ENCODE peak calls at places on chromosomes 7 and 10, in nine cellular contexts. E, Q, W, K, C, I, G, F and T are unnamed samples.

GRCh38 chr10:87842776-87843497 is 20.4 kb downstream of the KLLN start:
- DNase-seq in E (no peak), Q (peak; percentile 68), W (no peak), K (no peak), C (no peak), I (no peak), G (no peak), F (no peak), T (no peak)

GRCh38 chr7:108459922-108460551 is 3.8 kb upstream of the NRCAM start:
- DNase-seq in E (no peak), Q (peak; percentile 47), W (peak; percentile 60), K (no peak), C (no peak), I (no peak), G (no peak), F (no peak), T (no peak)

GRCh38 chr7:100745184-100745583 is 11.8 kb downstream of the ZAN start:
- DNase-seq in E (peak; percentile 45), Q (peak; percentile 9), W (peak; percentile 61), K (no peak), C (no peak), I (peak; percentile 73), G (peak; percentile 61), F (peak; percentile 75), T (peak; percentile 57)

GRCh38 chr10:8183241-8183704 is 128.8 kb downstream of the GATA3 start:
- DNase-seq in E (no peak), Q (no peak), W (no peak), K (no peak), C (no peak), I (no peak), G (no peak), F (no peak), T (no peak)

GRCh38 chr7:2006231-2006771 is 226.4 kb downstream of the MAD1L1 start:
- DNase-seq in E (no peak), Q (no peak), W (no peak), K (no peak), C (peak; percentile 22), I (peak; percentile 46), G (peak; percentile 8), F (peak; percentile 32), T (peak; percentile 55)

GRCh38 chr7:77855371-77856083 is 57.0 kb downstream of the PHTF2 start:
- DNase-seq in E (no peak), Q (no peak), W (peak; percentile 74), K (no peak), C (peak; percentile 46), I (peak; percentile 73), G (no peak), F (no peak), T (no peak)

GRCh38 chr10:33377658-33378025 is 43.2 kb upstream of the NRP1 start:
- DNase-seq in E (no peak), Q (peak; percentile 25), W (no peak), K (no peak), C (no peak), I (no peak), G (no peak), F (no peak), T (no peak)

GRCh38 chr10:86518781-86519180 is 2.8 kb downstream of the WAPL start:
- DNase-seq in E (no peak), Q (no peak), W (no peak), K (no peak), C (no peak), I (no peak), G (no peak), F (no peak), T (no peak)

GRCh38 chr10:6062101-6062771 is at the start of gene IL2RA:
- DNase-seq in E (no peak), Q (no peak), W (no peak), K (peak; percentile 78), C (no peak), I (no peak), G (no peak), F (peak; percentile 60), T (no peak)

GRCh38 chr7:101912711-101913110 is 95.3 kb downstream of the CUX1 start:
- DNase-seq in E (peak; percentile 56), Q (no peak), W (peak; percentile 51), K (no peak), C (no peak), I (no peak), G (peak; percentile 87), F (peak; percentile 91), T (peak; percentile 32)

GRCh38 chr7:38880454-38880853 is 28.5 kb downstream of the VPS41 start:
- DNase-seq in E (no peak), Q (no peak), W (no peak), K (no peak), C (no peak), I (no peak), G (no peak), F (no peak), T (no peak)

GRCh38 chr10:77939561-77940001 is 13.0 kb upstream of the DLG5 start:
- DNase-seq in E (peak; percentile 86), Q (peak; percentile 40), W (no peak), K (no peak), C (peak; percentile 49), I (no peak), G (peak; percentile 69), F (peak; percentile 93), T (no peak)

GRCh38 chr7:94092980-94093379 is 88.8 kb upstream of the BET1 start:
- DNase-seq in E (no peak), Q (no peak), W (no peak), K (no peak), C (no peak), I (no peak), G (no peak), F (no peak), T (no peak)

GRCh38 chr7:99792983-99793382 is 9.0 kb upstream of the CYP3A4 start:
- DNase-seq in E (no peak), Q (no peak), W (no peak), K (no peak), C (no peak), I (no peak), G (no peak), F (no peak), T (no peak)

GRCh38 chr10:44567471-44567870 is 182.6 kb upstream of the CXCL12 start:
- DNase-seq in E (no peak), Q (no peak), W (no peak), K (no peak), C (no peak), I (no peak), G (no peak), F (no peak), T (no peak)

GRCh38 chr10:6795571-6795970 is 215.5 kb upstream of the PRKCQ start:
- DNase-seq in E (no peak), Q (no peak), W (no peak), K (no peak), C (no peak), I (no peak), G (no peak), F (no peak), T (no peak)

GRCh38 chr7:41188163-41189130 is 514.4 kb downstream of the INHBA start:
- DNase-seq in E (no peak), Q (peak; percentile 49), W (no peak), K (no peak), C (no peak), I (no peak), G (no peak), F (no peak), T (no peak)

GRCh38 chr10:86256690-86257315 is 109.8 kb downstream of the GRID1 start:
- DNase-seq in E (no peak), Q (no peak), W (no peak), K (no peak), C (no peak), I (peak; percentile 33), G (no peak), F (no peak), T (no peak)

GRCh38 chr7:20449146-20449648 is 118.5 kb downstream of the ITGB8 start:
- DNase-seq in E (no peak), Q (no peak), W (no peak), K (no peak), C (no peak), I (no peak), G (no peak), F (no peak), T (no peak)

GRCh38 chr7:155456772-155457543 is 971 bp upstream of the EN2 start:
- DNase-seq in E (peak; percentile 77), Q (peak; percentile 8), W (peak; percentile 38), K (no peak), C (peak; percentile 61), I (peak; percentile 80), G (peak; percentile 80), F (peak; percentile 79), T (peak; percentile 88)

GRCh38 chr7:27808626-27809025 is 68.7 kb downstream of the TAX1BP1 start:
- DNase-seq in E (no peak), Q (peak; percentile 8), W (no peak), K (no peak), C (no peak), I (no peak), G (no peak), F (no peak), T (no peak)

DNA sequence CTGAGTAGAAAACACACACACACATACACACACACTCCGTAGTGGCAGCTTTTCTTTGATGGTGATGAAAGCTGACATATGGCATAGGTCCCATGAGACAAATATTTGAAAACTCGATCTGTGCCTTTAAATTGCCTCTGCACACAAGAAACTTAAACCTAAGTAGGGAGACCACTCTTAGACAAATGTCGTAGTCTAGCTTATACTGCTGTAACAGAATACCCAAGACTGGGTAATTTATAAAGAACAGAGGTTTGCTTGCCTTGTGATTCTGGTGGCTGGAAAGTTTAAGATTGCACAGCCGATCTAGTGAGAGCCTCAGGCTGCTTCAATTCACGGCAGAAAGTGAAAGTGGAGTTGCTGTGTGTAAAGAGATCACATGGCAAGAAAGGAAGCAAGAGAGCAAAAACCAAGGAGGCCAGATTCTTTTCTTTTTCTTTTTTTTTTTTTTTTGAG is 489.4 kb upstream of the SORCS1 start:
- DNase-seq in E (no peak), Q (peak; percentile 0), W (no peak), K (no peak), C (no peak), I (no peak), G (no peak), F (no peak), T (no peak)
- H3K4me3 ChIP-seq in E (no peak overlapping the region), Q (peak overlapping the region; percentile 30), W (no peak overlapping the region), K (peak overlapping the region; percentile 5), C (peak overlapping the region; percentile 16), I (peak overlapping the region; percentile 47), G (peak overlapping the region; percentile 20), F (peak overlapping the region; percentile 31), T (no peak overlapping the region)

GRCh38 chr10:117987242-117987909 is 59.4 kb downstream of the RAB11FIP2 start:
- DNase-seq in E (no peak), Q (no peak), W (no peak), K (no peak), C (no peak), I (no peak), G (no peak), F (no peak), T (no peak)
- H3K27ac ChIP-seq in E (no peak overlapping the region), Q (no peak overlapping the region), W (no peak overlapping the region), K (no peak overlapping the region), C (no peak overlapping the region), I (no peak overlapping the region), G (no peak overlapping the region), F (no peak overlapping the region), T (no peak overlapping the region)

GRCh38 chr7:584122-584465 is 64.4 kb upstream of the PDGFA start:
- DNase-seq in E (no peak), Q (no peak), W (no peak), K (peak; percentile 82), C (no peak), I (no peak), G (no peak), F (no peak), T (no peak)
- H3K4me3 ChIP-seq in E (no peak overlapping the region), Q (no peak overlapping the region), W (no peak overlapping the region), K (peak overlapping the region; percentile 6), C (no peak overlapping the region), I (peak overlapping the region; percentile 14), G (no peak overlapping the region), F (no peak overlapping the region), T (no peak overlapping the region)

GRCh38 chr10:34864156-34865075 is 49.3 kb upstream of the PARD3 start:
- DNase-seq in E (no peak), Q (no peak), W (no peak), K (no peak), C (no peak), I (no peak), G (no peak), F (no peak), T (no peak)
- H3K27ac ChIP-seq in E (peak overlapping the region; percentile 32), Q (no peak overlapping the region), W (no peak overlapping the region), K (no peak overlapping the region), C (no peak overlapping the region), I (no peak overlapping the region), G (no peak overlapping the region), F (no peak overlapping the region), T (no peak overlapping the region)